ENCODE peak calls at places on chromosomes 11 and 22, in five cellular contexts. W is ovary, P is lower lobe of right lung, N is adrenal gland, F is breast epithelium. J is an unnamed sample.

GRCh38 chr22:29707471-29707870 is 12.3 kb upstream of the CABP7 start:
- DNase-seq in W (no peak), P (no peak), N (no peak), F (no peak), J (no peak)

GRCh38 chr22:33640900-33641299 is 279.4 kb downstream of the LARGE1 start:
- DNase-seq in W (no peak), P (no peak), N (no peak), F (no peak), J (no peak)

GRCh38 chr11:112023104-112023503 is 2.1 kb upstream of the DLAT start:
- DNase-seq in W (no peak), P (no peak), N (no peak), F (no peak), J (no peak)

GRCh38 chr11:92253945-92254344 is 29.3 kb downstream of the FAT3 start:
- DNase-seq in W (no peak), P (no peak), N (no peak), F (no peak), J (no peak)

GRCh38 chr11:105192115-105192514 is 52.5 kb upstream of the CARD18 start:
- DNase-seq in W (no peak), P (no peak), N (no peak), F (no peak), J (no peak)

GRCh38 chr11:22192642-22193347 is at the start of gene ANO5:
- DNase-seq in W (peak), P (peak), N (peak), F (peak), J (peak)

GRCh38 chr11:60625262-60625661 is 74.2 kb upstream of the MS4A8 start:
- DNase-seq in W (no peak), P (no peak), N (peak), F (no peak), J (no peak)

GRCh38 chr11:118572914-118573550 is 823 bp downstream of the ARCN1 start:
- DNase-seq in W (no peak), P (no peak), N (no peak), F (no peak), J (no peak)

GRCh38 chr11:67422894-67423293 is 5.4 kb upstream of the RPS6KB2 start:
- DNase-seq in W (no peak), P (no peak), N (no peak), F (no peak), J (no peak)

GRCh38 chr22:25644122-25644521 is 79.6 kb downstream of the GRK3 start:
- DNase-seq in W (no peak), P (no peak), N (no peak), F (peak), J (no peak)

GRCh38 chr11:108093128-108093904 is 28.1 kb upstream of the ACAT1 start:
- DNase-seq in W (no peak), P (no peak), N (no peak), F (no peak), J (no peak)

GRCh38 chr11:19832901-19833300 is 120.3 kb downstream of the NAV2 start:
- DNase-seq in W (no peak), P (no peak), N (no peak), F (no peak), J (no peak)

GRCh38 chr11:67032830-67033555 is 10.1 kb downstream of the SYT12 start:
- DNase-seq in W (peak), P (no peak), N (peak), F (peak), J (no peak)

GRCh38 chr11:2484576-2485125 is 39.8 kb downstream of the KCNQ1 start:
- DNase-seq in W (no peak), P (no peak), N (peak), F (no peak), J (no peak)

GRCh38 chr22:26485991-26486390 is 2.3 kb downstream of the SRRD start:
- DNase-seq in W (no peak), P (no peak), N (no peak), F (no peak), J (no peak)

GRCh38 chr11:128262463-128263345 is 324.7 kb downstream of the ETS1 start:
- DNase-seq in W (no peak), P (no peak), N (no peak), F (no peak), J (no peak)

GRCh38 chr22:35736701-35737100 is 19.0 kb downstream of the APOL5 start:
- DNase-seq in W (no peak), P (no peak), N (no peak), F (no peak), J (no peak)

GRCh38 chr11:29135504-29135903 is 881.3 kb downstream of the KCNA4 start:
- DNase-seq in W (no peak), P (no peak), N (no peak), F (no peak), J (no peak)

GRCh38 chr11:119728226-119728626 is 774 bp downstream of the NECTIN1 start:
- DNase-seq in W (peak), P (no peak), N (no peak), F (no peak), J (no peak)

GRCh38 chr11:92224394-92225205 is at the start of gene FAT3:
- DNase-seq in W (peak), P (peak), N (no peak), F (no peak), J (peak)

GRCh38 chr11:6705905-6706535 is 22.9 kb upstream of the MRPL17 start:
- DNase-seq in W (no peak), P (no peak), N (peak), F (no peak), J (peak)

GRCh38 chr22:23532756-23533155 is 47.3 kb downstream of the IGLL1 start:
- DNase-seq in W (peak), P (no peak), N (no peak), F (no peak), J (no peak)

GRCh38 chr11:63869171-63869591 is 30.3 kb downstream of the MARK2 start:
- DNase-seq in W (no peak), P (no peak), N (no peak), F (no peak), J (no peak)

GRCh38 chr22:30602049-30602448 is 4.9 kb upstream of the TCN2 start:
- DNase-seq in W (no peak), P (no peak), N (no peak), F (no peak), J (no peak)

GRCh38 chr11:58907780-58908179 is 31.5 kb upstream of the GLYATL1 start:
- DNase-seq in W (no peak), P (no peak), N (no peak), F (no peak), J (no peak)

GRCh38 chr11:20364412-20364792 is 888 bp downstream of the HTATIP2 start:
- DNase-seq in W (peak), P (no peak), N (peak), F (no peak), J (no peak)

GRCh38 chr22:38298312-38299000 is 18.8 kb downstream of the CSNK1E start:
- DNase-seq in W (no peak), P (no peak), N (peak), F (peak), J (no peak)

GRCh38 chr11:119474682-119475596 is 52.0 kb upstream of the THY1 start:
- DNase-seq in W (peak), P (no peak), N (peak), F (peak), J (peak)

GRCh38 chr11:108926522-108927380 is 261.9 kb downstream of the DDX10 start:
- DNase-seq in W (no peak), P (no peak), N (no peak), F (no peak), J (no peak)

GRCh38 chr11:10526974-10527918 is 13.7 kb downstream of the RNF141 start:
- DNase-seq in W (no peak), P (no peak), N (no peak), F (no peak), J (no peak)

GRCh38 chr11:93054279-93054678 is 84.8 kb downstream of the MTNR1B start:
- DNase-seq in W (no peak), P (no peak), N (no peak), F (no peak), J (no peak)

GRCh38 chr11:40393511-40393910 is 1065.9 kb downstream of the LRRC4C start:
- DNase-seq in W (no peak), P (no peak), N (no peak), F (no peak), J (no peak)

GRCh38 chr11:61532136-61533038 is 23.8 kb downstream of the LRRC10B start:
- DNase-seq in W (no peak), P (no peak), N (peak), F (no peak), J (no peak)

GRCh38 chr11:20912046-20912821 is 242.8 kb downstream of the NELL1 start:
- DNase-seq in W (no peak), P (no peak), N (no peak), F (no peak), J (no peak)

GRCh38 chr11:31383116-31383515 is 13.5 kb downstream of the DNAJC24 start:
- DNase-seq in W (no peak), P (no peak), N (no peak), F (no peak), J (no peak)

GRCh38 chr11:43579171-43579918 is 101.2 kb upstream of the HSD17B12 start:
- DNase-seq in W (no peak), P (no peak), N (no peak), F (no peak), J (no peak)

DNA sequence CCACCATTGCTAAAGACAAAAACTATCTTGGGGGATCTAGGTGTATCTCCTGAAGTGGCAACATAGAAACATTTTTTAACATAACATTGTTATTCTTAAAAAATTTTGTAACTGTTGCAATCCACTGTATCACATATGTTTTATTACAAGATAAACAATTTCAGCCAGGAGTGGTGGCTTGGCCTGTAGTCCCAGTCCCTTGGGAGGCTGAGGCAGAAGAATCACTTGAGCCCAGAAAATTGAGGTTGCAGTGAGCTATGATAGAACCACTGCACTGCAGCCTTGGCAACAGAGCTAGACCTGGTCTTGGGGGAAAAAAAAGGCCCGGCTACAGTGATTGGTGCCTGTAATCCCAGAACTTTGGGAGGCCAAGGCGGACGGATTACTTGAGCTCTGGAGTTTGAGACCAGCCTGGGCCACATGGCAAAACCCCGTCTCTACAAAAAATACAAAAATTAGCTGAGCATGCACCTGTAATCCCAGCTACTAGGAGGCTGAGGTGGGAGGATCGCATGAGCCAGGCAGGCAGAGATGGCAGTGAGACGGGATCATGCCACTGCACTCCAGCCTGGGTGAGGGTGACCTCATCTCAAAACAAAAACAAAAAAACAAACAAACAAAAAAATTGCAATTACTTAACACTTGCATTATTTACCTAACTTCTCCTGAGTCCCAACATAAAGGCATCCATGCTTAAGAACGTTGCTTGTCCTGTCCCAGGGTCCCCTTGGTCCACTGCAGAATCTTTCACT is 1.5 kb upstream of the DEPDC5 start:
- DNase-seq in W (peak), P (no peak), N (no peak), F (no peak), J (no peak)
- H3K4me3 ChIP-seq in W (no peak), P (peak), N (no peak), F (peak), J (no peak)

GRCh38 chr11:47994417-47994816 is 14.1 kb downstream of the PTPRJ start:
- DNase-seq in W (no peak), P (no peak), N (no peak), F (no peak), J (no peak)
- H3K27ac ChIP-seq in W (no peak), P (no peak), N (no peak), F (no peak), J (no peak)

DNA sequence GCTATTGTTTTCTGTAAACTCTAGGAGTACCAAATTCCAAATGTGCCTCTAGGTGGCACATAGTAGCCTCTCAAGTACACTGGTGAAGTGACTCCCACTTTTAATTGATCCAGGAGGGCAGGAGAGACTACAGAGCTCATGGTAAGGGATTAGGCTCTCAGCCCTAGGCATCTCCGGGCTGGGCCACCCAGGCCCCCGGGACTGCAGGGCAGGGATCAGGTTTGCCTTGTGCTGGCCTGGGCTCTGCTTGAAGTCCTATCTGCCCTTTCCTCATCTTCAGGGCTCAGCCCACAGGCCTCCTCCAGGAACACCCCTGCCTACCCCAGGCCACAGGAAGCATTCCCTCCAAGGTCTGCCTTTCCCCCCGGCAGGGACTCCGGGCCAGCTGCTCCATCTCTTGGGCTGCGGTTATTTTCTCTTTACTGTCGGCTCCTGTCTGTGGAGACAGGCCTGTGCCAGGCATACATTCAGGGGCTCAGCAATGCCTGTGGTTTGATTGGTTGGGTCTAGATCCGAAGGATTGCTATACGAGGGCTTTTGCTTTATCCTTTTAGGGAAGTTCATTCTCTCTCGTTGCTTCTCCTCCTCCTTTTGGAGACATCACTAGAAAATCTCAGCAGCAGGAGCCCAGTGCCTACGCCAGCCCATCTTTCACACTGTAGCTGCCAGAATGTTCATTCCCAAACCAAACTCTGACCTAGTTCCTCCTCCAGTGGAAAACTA is 32.8 kb downstream of the PARVA start:
- DNase-seq in W (peak), P (no peak), N (no peak), F (no peak), J (peak)
- TF ChIP-seq CTCF in W (no peak), P (no peak), N (no peak), F (no peak), J (peak)

DNA sequence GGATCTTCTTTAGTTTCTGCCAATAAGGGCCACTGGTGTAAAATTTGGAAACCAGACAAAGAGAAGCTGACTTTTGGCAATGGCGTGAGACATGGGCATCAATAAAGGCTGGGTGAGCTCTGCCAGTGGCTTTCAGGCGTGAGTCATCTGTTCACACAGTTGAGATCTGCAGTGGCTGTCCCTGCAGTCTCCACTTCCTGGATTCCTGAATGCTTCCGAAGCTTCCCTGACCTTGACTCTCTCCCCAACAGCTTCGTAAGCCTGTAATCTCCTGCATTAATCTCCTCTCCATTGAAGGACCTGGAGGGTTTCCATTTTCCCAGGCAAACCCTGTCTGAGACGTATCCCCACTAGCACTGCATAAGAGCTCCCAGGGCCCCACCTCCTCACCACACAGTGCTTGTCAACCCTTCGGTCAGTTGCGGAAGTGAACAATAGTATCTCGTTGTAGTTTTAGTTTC is 574.7 kb downstream of the TBC1D22A start:
- DNase-seq in W (peak), P (no peak), N (peak), F (peak), J (no peak)
- H3K4me3 ChIP-seq in W (no peak), P (no peak), N (no peak), F (peak), J (peak)

DNA sequence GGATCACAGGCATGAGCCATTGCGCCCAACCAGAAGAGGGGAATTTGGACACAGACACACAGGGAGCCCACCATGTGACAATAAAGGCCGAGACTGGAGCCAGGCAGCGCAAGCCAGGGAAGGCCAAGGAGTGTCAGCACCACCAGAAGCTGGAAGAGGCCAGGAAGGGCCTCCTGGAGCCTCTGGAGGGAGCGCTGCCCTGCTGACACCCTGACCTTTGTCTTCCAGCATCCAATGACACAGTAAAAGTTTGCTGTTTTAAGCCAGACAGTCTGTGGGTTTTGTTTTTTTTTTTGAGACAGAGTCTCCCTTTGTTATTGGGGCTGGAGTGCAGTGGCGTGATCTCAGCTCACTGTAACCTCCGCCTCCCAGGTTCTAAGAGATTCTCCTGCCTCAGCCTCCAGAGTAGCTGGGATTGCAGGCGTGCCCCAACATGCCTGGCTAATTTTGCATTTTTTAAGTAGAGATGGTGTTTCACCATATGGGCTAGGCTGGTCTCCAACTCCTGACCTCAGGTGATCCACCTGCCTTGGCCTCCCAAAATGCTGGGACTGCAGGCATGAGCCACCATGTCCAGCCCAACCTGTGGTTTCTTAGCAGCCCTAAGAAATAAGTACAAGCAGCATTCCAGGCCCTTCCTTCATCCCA is 215.8 kb downstream of the CTTN start:
- DNase-seq in W (no peak), P (no peak), N (no peak), F (no peak), J (no peak)
- H3K27ac ChIP-seq in W (no peak), P (no peak), N (no peak), F (no peak), J (no peak)

DNA sequence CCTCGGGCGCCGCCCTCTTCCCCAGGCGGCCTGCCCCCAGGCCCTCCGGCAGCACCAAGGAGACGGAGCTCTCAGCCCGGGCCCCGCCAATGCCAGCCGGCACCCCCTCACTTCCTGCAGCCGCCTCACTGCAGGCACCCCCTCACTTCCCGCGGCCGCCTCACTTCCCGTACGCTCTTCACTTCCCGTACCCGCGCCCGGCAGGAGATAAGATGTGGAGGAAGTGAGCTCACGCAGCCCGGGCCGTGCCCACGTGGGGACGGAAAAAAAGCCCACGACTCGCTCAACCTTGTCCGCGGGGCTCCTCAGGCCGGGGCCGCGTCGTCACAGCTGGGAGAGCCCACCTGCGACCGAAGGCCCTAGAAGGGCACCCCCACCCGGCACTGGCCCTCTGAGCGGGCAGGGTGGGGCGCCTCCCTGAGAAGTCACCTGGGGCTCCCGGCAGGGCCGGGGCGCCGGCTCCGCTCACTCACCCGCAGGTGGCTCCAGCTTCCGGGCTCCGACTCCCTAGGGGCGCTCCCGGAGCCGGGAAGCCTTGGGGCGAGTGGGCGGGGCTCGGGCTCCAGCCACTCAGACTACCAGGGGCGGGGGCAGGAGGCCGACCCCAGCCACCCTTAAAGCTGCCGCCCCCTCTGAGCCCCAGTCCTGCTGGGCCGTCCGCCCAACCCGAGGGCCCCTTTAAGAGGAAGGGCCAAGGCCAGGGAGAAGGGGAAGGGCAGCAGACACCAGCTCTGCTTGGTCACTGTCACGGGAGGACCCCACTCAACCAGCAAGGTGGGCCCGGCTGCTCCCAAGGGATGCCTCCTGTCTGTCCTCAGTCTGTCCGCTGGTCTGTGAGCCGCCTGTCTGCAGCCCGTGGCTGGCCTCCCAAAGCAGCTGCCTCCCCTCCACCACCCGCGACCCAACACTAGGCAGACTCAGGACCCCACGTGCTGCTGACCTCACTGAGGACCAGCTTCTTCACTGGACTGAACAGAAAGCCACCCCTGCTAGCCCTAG is 31.4 kb downstream of the PISD start:
- DNase-seq in W (peak), P (peak), N (peak), F (peak), J (peak)
- TF ChIP-seq CTCF in W (no peak), P (no peak), N (no peak), F (no peak), J (no peak)

J was measured in dorsolateral prefrontal cortex.